ENCODE peak calls at places on chromosomes 7 and 10, in five cellular contexts. One of them, this sample, is unnamed.

GRCh38 chr10:90321132-90321816 is 536.6 kb downstream of the HTR7 start:
- DNase-seq in HT1080: no peak
- DNase-seq in HTR-8/SVneo: no peak
- DNase-seq in activated CD8-positive, alpha-beta memory T cell treated with anti-CD3 and anti-CD28 coated beads for 24 hours: no peak
- DNase-seq in GM12865: no peak
- DNase-seq in this sample: no peak

GRCh38 chr10:47049906-47050305 is 138.7 kb downstream of the PTPN20 start:
- DNase-seq in HT1080: no peak
- DNase-seq in HTR-8/SVneo: no peak
- DNase-seq in activated CD8-positive, alpha-beta memory T cell treated with anti-CD3 and anti-CD28 coated beads for 24 hours: peak; percentile 37
- DNase-seq in GM12865: no peak
- DNase-seq in this sample: no peak

GRCh38 chr10:61452655-61453641 is at the start of gene TMEM26:
- DNase-seq in HT1080: no peak
- DNase-seq in HTR-8/SVneo: no peak
- DNase-seq in activated CD8-positive, alpha-beta memory T cell treated with anti-CD3 and anti-CD28 coated beads for 24 hours: no peak
- DNase-seq in GM12865: no peak
- DNase-seq in this sample: peak; percentile 29

GRCh38 chr10:28938745-28939144 is 261.4 kb downstream of the BAMBI start:
- DNase-seq in HT1080: no peak
- DNase-seq in HTR-8/SVneo: no peak
- DNase-seq in activated CD8-positive, alpha-beta memory T cell treated with anti-CD3 and anti-CD28 coated beads for 24 hours: no peak
- DNase-seq in GM12865: no peak
- DNase-seq in this sample: no peak

GRCh38 chr7:522071-522937 is 2.7 kb upstream of the PDGFA start:
- DNase-seq in HT1080: no peak
- DNase-seq in HTR-8/SVneo: peak; percentile 56
- DNase-seq in activated CD8-positive, alpha-beta memory T cell treated with anti-CD3 and anti-CD28 coated beads for 24 hours: peak; percentile 74
- DNase-seq in GM12865: peak; percentile 57
- DNase-seq in this sample: no peak

GRCh38 chr10:101939273-101939635 is 95.7 kb upstream of the KCNIP2 start:
- DNase-seq in HT1080: peak; percentile 34
- DNase-seq in HTR-8/SVneo: peak; percentile 29
- DNase-seq in activated CD8-positive, alpha-beta memory T cell treated with anti-CD3 and anti-CD28 coated beads for 24 hours: no peak
- DNase-seq in GM12865: peak; percentile 11
- DNase-seq in this sample: no peak

GRCh38 chr10:48464121-48464870 is 140.6 kb downstream of the ARHGAP22 start:
- DNase-seq in HT1080: no peak
- DNase-seq in HTR-8/SVneo: no peak
- DNase-seq in activated CD8-positive, alpha-beta memory T cell treated with anti-CD3 and anti-CD28 coated beads for 24 hours: peak; percentile 24
- DNase-seq in GM12865: no peak
- DNase-seq in this sample: no peak

GRCh38 chr7:103972779-103973434 is 16.6 kb downstream of the RELN start:
- DNase-seq in HT1080: no peak
- DNase-seq in HTR-8/SVneo: no peak
- DNase-seq in activated CD8-positive, alpha-beta memory T cell treated with anti-CD3 and anti-CD28 coated beads for 24 hours: no peak
- DNase-seq in GM12865: no peak
- DNase-seq in this sample: no peak

GRCh38 chr10:123149162-123149567 is 1.2 kb downstream of the HMX2 start:
- DNase-seq in HT1080: no peak
- DNase-seq in HTR-8/SVneo: no peak
- DNase-seq in activated CD8-positive, alpha-beta memory T cell treated with anti-CD3 and anti-CD28 coated beads for 24 hours: no peak
- DNase-seq in GM12865: no peak
- DNase-seq in this sample: no peak

GRCh38 chr7:100443096-100443840 is 7.0 kb upstream of the PPP1R35 start:
- DNase-seq in HT1080: no peak
- DNase-seq in HTR-8/SVneo: no peak
- DNase-seq in activated CD8-positive, alpha-beta memory T cell treated with anti-CD3 and anti-CD28 coated beads for 24 hours: no peak
- DNase-seq in GM12865: no peak
- DNase-seq in this sample: no peak

GRCh38 chr7:78167825-78168224 is 369.3 kb downstream of the PHTF2 start:
- DNase-seq in HT1080: no peak
- DNase-seq in HTR-8/SVneo: no peak
- DNase-seq in activated CD8-positive, alpha-beta memory T cell treated with anti-CD3 and anti-CD28 coated beads for 24 hours: no peak
- DNase-seq in GM12865: no peak
- DNase-seq in this sample: no peak

GRCh38 chr10:43610636-43611035 is 4.4 kb downstream of the ZNF485 start:
- DNase-seq in HT1080: no peak
- DNase-seq in HTR-8/SVneo: no peak
- DNase-seq in activated CD8-positive, alpha-beta memory T cell treated with anti-CD3 and anti-CD28 coated beads for 24 hours: no peak
- DNase-seq in GM12865: no peak
- DNase-seq in this sample: no peak

GRCh38 chr10:10977978-10978377 is 39.7 kb upstream of the CELF2 start:
- DNase-seq in HT1080: no peak
- DNase-seq in HTR-8/SVneo: no peak
- DNase-seq in activated CD8-positive, alpha-beta memory T cell treated with anti-CD3 and anti-CD28 coated beads for 24 hours: no peak
- DNase-seq in GM12865: no peak
- DNase-seq in this sample: no peak

GRCh38 chr7:27476493-27476892 is 186.2 kb downstream of the HIBADH start:
- DNase-seq in HT1080: no peak
- DNase-seq in HTR-8/SVneo: no peak
- DNase-seq in activated CD8-positive, alpha-beta memory T cell treated with anti-CD3 and anti-CD28 coated beads for 24 hours: no peak
- DNase-seq in GM12865: no peak
- DNase-seq in this sample: no peak

GRCh38 chr7:12769464-12769863 is 82.0 kb downstream of the ARL4A start:
- DNase-seq in HT1080: no peak
- DNase-seq in HTR-8/SVneo: no peak
- DNase-seq in activated CD8-positive, alpha-beta memory T cell treated with anti-CD3 and anti-CD28 coated beads for 24 hours: no peak
- DNase-seq in GM12865: no peak
- DNase-seq in this sample: no peak

GRCh38 chr7:33868151-33868550 is 37.2 kb upstream of the BMPER start:
- DNase-seq in HT1080: no peak
- DNase-seq in HTR-8/SVneo: peak; percentile 29
- DNase-seq in activated CD8-positive, alpha-beta memory T cell treated with anti-CD3 and anti-CD28 coated beads for 24 hours: no peak
- DNase-seq in GM12865: no peak
- DNase-seq in this sample: no peak

GRCh38 chr10:514137-514671 is 175.3 kb downstream of the DIP2C start:
- DNase-seq in HT1080: no peak
- DNase-seq in HTR-8/SVneo: no peak
- DNase-seq in activated CD8-positive, alpha-beta memory T cell treated with anti-CD3 and anti-CD28 coated beads for 24 hours: no peak
- DNase-seq in GM12865: peak; percentile 49
- DNase-seq in this sample: no peak

GRCh38 chr10:124842721-124843120 is 41.1 kb downstream of the ABRAXAS2 start:
- DNase-seq in HT1080: no peak
- DNase-seq in HTR-8/SVneo: no peak
- DNase-seq in activated CD8-positive, alpha-beta memory T cell treated with anti-CD3 and anti-CD28 coated beads for 24 hours: no peak
- DNase-seq in GM12865: no peak
- DNase-seq in this sample: no peak

GRCh38 chr7:111561659-111561908 is 708 bp downstream of the IMMP2L start:
- DNase-seq in HT1080: no peak
- DNase-seq in HTR-8/SVneo: no peak
- DNase-seq in activated CD8-positive, alpha-beta memory T cell treated with anti-CD3 and anti-CD28 coated beads for 24 hours: peak; percentile 67
- DNase-seq in GM12865: no peak
- DNase-seq in this sample: no peak

GRCh38 chr10:8825611-8826010 is 771.1 kb downstream of the GATA3 start:
- DNase-seq in HT1080: no peak
- DNase-seq in HTR-8/SVneo: no peak
- DNase-seq in activated CD8-positive, alpha-beta memory T cell treated with anti-CD3 and anti-CD28 coated beads for 24 hours: no peak
- DNase-seq in GM12865: no peak
- DNase-seq in this sample: no peak

GRCh38 chr7:102310414-102310815 is 23.7 kb downstream of the SH2B2 start:
- DNase-seq in HT1080: no peak
- DNase-seq in HTR-8/SVneo: no peak
- DNase-seq in activated CD8-positive, alpha-beta memory T cell treated with anti-CD3 and anti-CD28 coated beads for 24 hours: no peak
- DNase-seq in GM12865: no peak
- DNase-seq in this sample: no peak

GRCh38 chr10:94224656-94225055 is 138.1 kb downstream of the NOC3L start:
- DNase-seq in HT1080: peak; percentile 82
- DNase-seq in HTR-8/SVneo: peak; percentile 9
- DNase-seq in activated CD8-positive, alpha-beta memory T cell treated with anti-CD3 and anti-CD28 coated beads for 24 hours: no peak
- DNase-seq in GM12865: no peak
- DNase-seq in this sample: no peak

GRCh38 chr7:129468087-129468486 is 33.9 kb downstream of the STRIP2 start:
- DNase-seq in HT1080: no peak
- DNase-seq in HTR-8/SVneo: no peak
- DNase-seq in activated CD8-positive, alpha-beta memory T cell treated with anti-CD3 and anti-CD28 coated beads for 24 hours: no peak
- DNase-seq in GM12865: no peak
- DNase-seq in this sample: no peak